ENCODE peak calls at places on chromosomes 12 and 14, in five cellular contexts. N is lower leg skin, M is astrocyte of the spinal cord, Y is nephron progenitor cell, L is AG09319. G is an unnamed sample.

GRCh38 chr12:13289644-13290285 is 93.2 kb downstream of the EMP1 start:
- DNase-seq in Y (no peak), N (no peak), M (no peak), L (no peak), G (no peak)

GRCh38 chr12:97038859-97039258 is 131.8 kb downstream of the NEDD1 start:
- DNase-seq in M (peak; percentile 76), L (no peak), Y (no peak), N (no peak), G (no peak)

GRCh38 chr12:28537474-28537873 is 347.2 kb downstream of the CCDC91 start:
- DNase-seq in N (no peak), M (no peak), Y (no peak), L (no peak), G (no peak)

GRCh38 chr14:68956728-68957127 is 22.4 kb downstream of the ACTN1 start:
- DNase-seq in M (no peak), N (no peak), L (peak; percentile 67), Y (no peak), G (no peak)

GRCh38 chr12:88419794-88420193 is 160.5 kb downstream of the KITLG start:
- DNase-seq in L (no peak), N (no peak), Y (no peak), M (no peak), G (no peak)

GRCh38 chr12:57461326-57461903 is 1.8 kb downstream of the GLI1 start:
- DNase-seq in L (no peak), Y (peak; percentile 81), M (peak; percentile 59), N (no peak), G (peak; percentile 34)

GRCh38 chr12:124420972-124421674 is 126.2 kb downstream of the RFLNA start:
- DNase-seq in M (no peak), Y (no peak), L (no peak), N (no peak), G (no peak)

GRCh38 chr14:94394025-94394493 is 5.7 kb upstream of the SERPINA1 start:
- DNase-seq in Y (no peak), L (no peak), N (no peak), M (no peak), G (no peak)

GRCh38 chr14:72708708-72709475 is 185.0 kb downstream of the DPF3 start:
- DNase-seq in Y (no peak), L (no peak), M (no peak), N (no peak), G (peak; percentile 64)

GRCh38 chr12:132173135-132174014 is 29.1 kb downstream of the NOC4L start:
- DNase-seq in N (no peak), M (no peak), Y (no peak), L (no peak), G (no peak)

GRCh38 chr12:50520808-50521207 is 16.0 kb downstream of the DIP2B start:
- DNase-seq in M (no peak), Y (no peak), L (no peak), N (no peak), G (no peak)

GRCh38 chr12:25328082-25328712 is 77.5 kb upstream of the KRAS start:
- DNase-seq in M (peak; percentile 44), Y (no peak), N (no peak), L (no peak), G (no peak)

GRCh38 chr14:32590157-32590556 is 261.1 kb downstream of the AKAP6 start:
- DNase-seq in Y (no peak), N (no peak), M (no peak), L (no peak), G (no peak)

GRCh38 chr14:74620497-74620921 is 8.5 kb upstream of the LTBP2 start:
- DNase-seq in Y (no peak), M (peak; percentile 96), N (no peak), L (peak; percentile 65), G (peak; percentile 58)

GRCh38 chr14:95468416-95469133 is 47.9 kb downstream of the SYNE3 start:
- DNase-seq in Y (no peak), M (no peak), L (no peak), N (no peak), G (peak; percentile 49)

GRCh38 chr12:95083938-95084337 is 10.5 kb upstream of the NR2C1 start:
- DNase-seq in N (no peak), L (no peak), M (peak; percentile 78), Y (peak; percentile 12), G (no peak)

GRCh38 chr14:77177623-77178185 is 3.9 kb upstream of the TMEM63C start:
- DNase-seq in Y (no peak), M (no peak), L (no peak), N (no peak), G (no peak)

GRCh38 chr14:36719823-36720222 is 58.2 kb downstream of the PAX9 start:
- DNase-seq in M (no peak), N (no peak), Y (no peak), L (no peak), G (no peak)

GRCh38 chr12:122523280-122523679 is 3.5 kb downstream of the RSRC2 start:
- DNase-seq in N (no peak), M (peak; percentile 26), Y (no peak), L (no peak), G (no peak)

GRCh38 chr12:14564336-14564959 is 3.2 kb downstream of the PLBD1 start:
- DNase-seq in Y (no peak), M (no peak), N (no peak), L (no peak), G (no peak)

GRCh38 chr12:114165921-114166320 is 199.8 kb upstream of the RBM19 start:
- DNase-seq in N (no peak), M (no peak), Y (no peak), L (no peak), G (no peak)

GRCh38 chr12:94100254-94100653 is 48.1 kb upstream of the PLXNC1 start:
- DNase-seq in Y (no peak), L (no peak), M (peak; percentile 63), N (peak; percentile 41), G (no peak)

GRCh38 chr12:112837629-112838191 is 46.2 kb downstream of the RPH3A start:
- DNase-seq in Y (no peak), M (peak; percentile 48), L (no peak), N (no peak), G (no peak)

GRCh38 chr12:1972260-1972659 is 32.0 kb downstream of the DCP1B start:
- DNase-seq in M (peak; percentile 66), Y (no peak), L (no peak), N (no peak), G (no peak)

GRCh38 chr12:57456145-57456700 is 1.1 kb downstream of the INHBE start:
- DNase-seq in Y (peak; percentile 59), L (no peak), M (peak; percentile 41), N (no peak), G (peak; percentile 68)

GRCh38 chr12:122182887-122183587 is at the start of gene LRRC43:
- DNase-seq in M (peak; percentile 9), N (no peak), L (no peak), Y (peak; percentile 78), G (peak; percentile 57)

GRCh38 chr12:67517181-67517887 is 131.2 kb upstream of the DYRK2 start:
- DNase-seq in N (no peak), Y (no peak), L (no peak), M (peak; percentile 74), G (peak; percentile 87)

GRCh38 chr14:94925416-94925815 is 155.5 kb upstream of the GSC start:
- DNase-seq in M (no peak), N (no peak), L (no peak), Y (no peak), G (no peak)

GRCh38 chr14:59278111-59278510 is 89.6 kb downstream of the DAAM1 start:
- DNase-seq in M (peak; percentile 90), L (no peak), Y (no peak), N (no peak), G (peak; percentile 38)

GRCh38 chr12:123965382-123965781 is 7.2 kb downstream of the CCDC92 start:
- DNase-seq in N (no peak), M (no peak), Y (no peak), L (no peak), G (no peak)

GRCh38 chr14:72726444-72726843 is 167.5 kb downstream of the DPF3 start:
- DNase-seq in L (no peak), Y (no peak), M (no peak), N (no peak), G (no peak)

GRCh38 chr14:34983148-34983760 is 462 bp downstream of the SRP54 start:
- DNase-seq in M (no peak), N (no peak), Y (no peak), L (no peak), G (no peak)

GRCh38 chr14:70665448-70666363 is 24.0 kb downstream of the TTC9 start:
- DNase-seq in Y (no peak), N (peak; percentile 52), M (no peak), L (no peak), G (peak; percentile 84)

GRCh38 chr14:38618514-38618913 is 362.6 kb upstream of the CLEC14A start:
- DNase-seq in L (no peak), M (no peak), Y (no peak), N (no peak), G (no peak)
- TF ChIP-seq CTCF in L (no peak), M (no peak), Y (no peak), N (no peak), G (no peak)

DNA sequence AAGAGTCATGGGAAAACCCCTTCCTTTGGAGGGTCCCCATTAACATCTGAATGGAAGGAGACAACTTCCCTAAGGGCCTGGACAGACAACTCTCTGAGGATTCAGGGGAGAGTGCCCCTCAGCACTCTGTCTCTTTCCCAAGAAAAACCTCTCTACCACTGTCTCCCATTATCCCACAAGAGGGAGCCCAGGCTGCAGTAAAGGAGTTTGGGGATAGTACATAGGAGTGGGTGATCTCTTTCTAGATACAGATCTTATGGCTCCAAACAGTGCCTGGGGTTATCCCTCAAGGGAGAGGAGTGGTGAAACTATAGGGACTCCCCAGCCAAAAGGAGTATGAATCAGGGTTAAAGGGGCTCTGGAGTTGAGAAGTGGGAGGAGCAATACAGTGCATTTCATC is 6.1 kb downstream of the WNT10B start:
- DNase-seq in L (no peak), Y (no peak), N (no peak), M (no peak), G (no peak)
- TF ChIP-seq CTCF in L (peak; percentile 49), Y (no peak), N (no peak), M (peak; percentile 54), G (no peak)

DNA sequence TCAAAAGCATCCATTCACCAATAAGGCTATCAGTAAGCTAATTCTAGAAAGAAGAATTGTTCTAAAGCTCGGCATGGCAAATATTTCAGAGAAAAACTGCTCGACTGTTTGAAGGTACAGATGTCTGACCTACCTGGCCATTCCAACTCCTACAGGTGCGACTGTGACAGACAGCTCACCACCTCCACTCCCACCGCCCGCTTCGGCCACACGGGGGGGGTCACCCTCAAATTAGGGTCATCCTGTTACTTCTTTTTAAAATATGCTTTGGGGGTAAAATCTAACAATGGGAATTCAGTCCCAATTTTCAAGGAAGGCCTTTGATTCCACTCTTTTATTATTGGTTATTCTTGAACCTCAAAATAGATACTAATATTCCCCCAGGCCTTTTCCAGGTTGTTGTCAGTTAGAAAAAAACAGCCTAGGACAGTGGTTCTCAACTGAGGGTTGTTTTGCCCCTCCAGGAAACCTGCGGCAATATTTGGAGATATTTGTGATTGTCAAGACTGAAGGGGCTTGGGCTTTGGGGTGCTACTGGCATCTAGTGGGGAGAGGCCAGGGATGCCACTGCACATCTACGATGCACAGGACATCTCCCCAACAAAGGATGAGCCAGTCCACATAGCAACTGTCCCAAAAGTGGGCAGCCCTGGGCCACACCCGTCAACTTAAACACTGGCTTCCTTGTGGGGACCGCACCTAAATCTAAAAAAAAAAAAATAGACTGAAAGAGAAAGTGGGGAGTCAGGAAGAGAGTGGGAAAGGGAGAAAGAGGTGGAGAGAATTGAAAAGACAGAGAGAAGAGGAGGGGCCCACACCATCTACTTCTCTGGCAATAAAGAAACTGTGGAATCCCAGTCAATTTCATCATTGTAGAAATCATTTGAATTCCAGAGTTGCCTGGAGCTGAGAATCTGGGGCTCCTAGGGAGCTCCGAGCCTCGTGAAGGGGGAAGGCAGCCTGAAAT is 81.0 kb downstream of the BCL11B start:
- DNase-seq in Y (no peak), L (no peak), M (no peak), N (no peak), G (no peak)
- TF ChIP-seq CTCF in Y (no peak), L (no peak), M (no peak), N (no peak), G (no peak)

GRCh38 chr12:6843118-6843902 is 2.6 kb downstream of the GNB3 start:
- DNase-seq in N (no peak), M (no peak), L (no peak), Y (no peak), G (peak; percentile 57)
- TF ChIP-seq CTCF in N (no peak), M (no peak), L (no peak), Y (no peak), G (peak; percentile 37)

G was measured in Calu3.